ENCODE peak calls at places on chromosomes 13 and 19, in four cellular contexts. One of them, this sample, is unnamed.

GRCh38 chr19:40400521-40400920 is 10.5 kb upstream of the HIPK4 start:
- DNase-seq in GM23338: no peak
- DNase-seq in transverse colon: no peak
- DNase-seq in H1: no peak
- DNase-seq in this sample: no peak

GRCh38 chr13:43564941-43565340 is 221.8 kb downstream of the ENOX1 start:
- DNase-seq in H1: no peak
- DNase-seq in transverse colon: no peak
- DNase-seq in GM23338: no peak
- DNase-seq in this sample: no peak

GRCh38 chr19:18157465-18158063 is 4.6 kb downstream of the PIK3R2 start:
- DNase-seq in transverse colon: no peak
- DNase-seq in H1: no peak
- DNase-seq in GM23338: peak; percentile 75
- DNase-seq in this sample: no peak

GRCh38 chr19:7196721-7197168 is 97.5 kb downstream of the INSR start:
- DNase-seq in GM23338: no peak
- DNase-seq in H1: no peak
- DNase-seq in transverse colon: no peak
- DNase-seq in this sample: peak; percentile 86

GRCh38 chr13:32783067-32783466 is 196.8 kb downstream of the PDS5B start:
- DNase-seq in GM23338: no peak
- DNase-seq in H1: no peak
- DNase-seq in transverse colon: no peak
- DNase-seq in this sample: no peak

GRCh38 chr13:31794452-31794851 is 55.1 kb downstream of the RXFP2 start:
- DNase-seq in H1: no peak
- DNase-seq in GM23338: no peak
- DNase-seq in transverse colon: no peak
- DNase-seq in this sample: peak; percentile 82

GRCh38 chr13:35675651-35676050 is 199.2 kb upstream of the MAB21L1 start:
- DNase-seq in H1: no peak
- DNase-seq in transverse colon: no peak
- DNase-seq in GM23338: no peak
- DNase-seq in this sample: no peak

GRCh38 chr19:10975374-10976036 is 14.7 kb downstream of the SMARCA4 start:
- DNase-seq in GM23338: no peak
- DNase-seq in H1: no peak
- DNase-seq in transverse colon: no peak
- DNase-seq in this sample: no peak

GRCh38 chr13:106602178-106602577 is 34.2 kb upstream of the ARGLU1 start:
- DNase-seq in transverse colon: peak; percentile 19
- DNase-seq in H1: no peak
- DNase-seq in GM23338: no peak
- DNase-seq in this sample: no peak

GRCh38 chr19:15995536-15995935 is 46.7 kb downstream of the OR10H4 start:
- DNase-seq in H1: no peak
- DNase-seq in GM23338: no peak
- DNase-seq in transverse colon: no peak
- DNase-seq in this sample: no peak

GRCh38 chr13:20911037-20911436 is 8.5 kb upstream of the XPO4 start:
- DNase-seq in GM23338: no peak
- DNase-seq in H1: no peak
- DNase-seq in transverse colon: no peak
- DNase-seq in this sample: no peak

GRCh38 chr19:30666301-30666803 is 294.2 kb downstream of the ZNF536 start:
- DNase-seq in H1: no peak
- DNase-seq in GM23338: peak; percentile 82
- DNase-seq in transverse colon: peak; percentile 46
- DNase-seq in this sample: no peak

GRCh38 chr19:31154021-31154420 is 195.2 kb downstream of the TSHZ3 start:
- DNase-seq in GM23338: no peak
- DNase-seq in transverse colon: no peak
- DNase-seq in H1: no peak
- DNase-seq in this sample: no peak

GRCh38 chr19:30135358-30135757 is 193.3 kb downstream of the URI1 start:
- DNase-seq in H1: no peak
- DNase-seq in transverse colon: no peak
- DNase-seq in GM23338: no peak
- DNase-seq in this sample: no peak

GRCh38 chr13:40589285-40590109 is 76.9 kb downstream of the FOXO1 start:
- DNase-seq in transverse colon: peak; percentile 48
- DNase-seq in GM23338: no peak
- DNase-seq in H1: no peak
- DNase-seq in this sample: no peak

GRCh38 chr13:49679244-49679643 is 12.0 kb downstream of the EBPL start:
- DNase-seq in GM23338: no peak
- DNase-seq in transverse colon: no peak
- DNase-seq in H1: no peak
- DNase-seq in this sample: no peak

GRCh38 chr13:46675016-46675415 is 121.9 kb downstream of the ESD start:
- DNase-seq in GM23338: no peak
- DNase-seq in transverse colon: no peak
- DNase-seq in H1: no peak
- DNase-seq in this sample: no peak

GRCh38 chr13:99087954-99088491 is 110.2 kb upstream of the DOCK9 start:
- DNase-seq in GM23338: peak; percentile 50
- DNase-seq in transverse colon: peak; percentile 19
- DNase-seq in H1: no peak
- DNase-seq in this sample: no peak

GRCh38 chr19:45820413-45821102 is 5.5 kb upstream of the RSPH6A start:
- DNase-seq in transverse colon: no peak
- DNase-seq in GM23338: no peak
- DNase-seq in H1: no peak
- DNase-seq in this sample: no peak

GRCh38 chr19:23101241-23101640 is 15.6 kb upstream of the ZNF730 start:
- DNase-seq in GM23338: no peak
- DNase-seq in H1: no peak
- DNase-seq in transverse colon: no peak
- DNase-seq in this sample: no peak

GRCh38 chr13:51849145-51850101 is 4.4 kb upstream of the TMEM272 start:
- DNase-seq in H1: peak; percentile 67
- DNase-seq in transverse colon: no peak
- DNase-seq in GM23338: peak; percentile 94
- DNase-seq in this sample: no peak

GRCh38 chr19:55098716-55099556 is 18.5 kb downstream of the PPP1R12C start:
- DNase-seq in GM23338: no peak
- DNase-seq in transverse colon: no peak
- DNase-seq in H1: no peak
- DNase-seq in this sample: no peak

GRCh38 chr19:17481986-17482385 is 11.7 kb downstream of the SLC27A1 start:
- DNase-seq in transverse colon: no peak
- DNase-seq in GM23338: no peak
- DNase-seq in H1: no peak
- DNase-seq in this sample: no peak

GRCh38 chr13:89755729-89756492 is 1591.6 kb upstream of the MIR17HG start:
- DNase-seq in transverse colon: no peak
- DNase-seq in H1: no peak
- DNase-seq in GM23338: peak; percentile 22
- DNase-seq in this sample: no peak

GRCh38 chr13:99507054-99507453 is 5.8 kb downstream of the TM9SF2 start:
- DNase-seq in H1: no peak
- DNase-seq in transverse colon: no peak
- DNase-seq in GM23338: no peak
- DNase-seq in this sample: no peak

GRCh38 chr13:41700790-41701310 is 243.5 kb downstream of the RGCC start:
- DNase-seq in GM23338: no peak
- DNase-seq in H1: no peak
- DNase-seq in transverse colon: no peak
- DNase-seq in this sample: no peak

GRCh38 chr19:18197306-18197705 is 4.3 kb downstream of the MPV17L2 start:
- DNase-seq in transverse colon: no peak
- DNase-seq in GM23338: no peak
- DNase-seq in H1: no peak
- DNase-seq in this sample: no peak

GRCh38 chr13:100671389-100672182 is 3.0 kb downstream of the TMTC4 start:
- DNase-seq in H1: no peak
- DNase-seq in GM23338: no peak
- DNase-seq in transverse colon: no peak
- DNase-seq in this sample: no peak

GRCh38 chr19:6464070-6464873 is at the start of gene CRB3:
- DNase-seq in GM23338: peak; percentile 99
- DNase-seq in H1: peak; percentile 80
- DNase-seq in transverse colon: peak; percentile 97
- DNase-seq in this sample: peak; percentile 90

GRCh38 chr13:29567411-29567810 is 28.1 kb downstream of the SLC7A1 start:
- DNase-seq in transverse colon: no peak
- DNase-seq in H1: no peak
- DNase-seq in GM23338: no peak
- DNase-seq in this sample: no peak
- TF ChIP-seq POLR2AphosphoS5 in transverse colon: no peak
- TF ChIP-seq POLR2AphosphoS5 in H1: no peak
- TF ChIP-seq POLR2AphosphoS5 in GM23338: no peak
- TF ChIP-seq POLR2AphosphoS5 in this sample: no peak

GRCh38 chr13:25965596-25965995 is 86.2 kb downstream of the SHISA2 start:
- DNase-seq in H1: no peak
- DNase-seq in transverse colon: no peak
- DNase-seq in GM23338: no peak
- DNase-seq in this sample: no peak

GRCh38 chr13:25967144-25967543 is 84.7 kb downstream of the SHISA2 start:
- DNase-seq in transverse colon: no peak
- DNase-seq in GM23338: no peak
- DNase-seq in H1: no peak
- DNase-seq in this sample: no peak

GRCh38 chr13:25966086-25966485 is 85.7 kb downstream of the SHISA2 start:
- DNase-seq in GM23338: no peak
- DNase-seq in transverse colon: no peak
- DNase-seq in H1: no peak
- DNase-seq in this sample: no peak

GRCh38 chr13:25961294-25961693 is 90.5 kb downstream of the SHISA2 start:
- DNase-seq in transverse colon: no peak
- DNase-seq in GM23338: no peak
- DNase-seq in H1: no peak
- DNase-seq in this sample: no peak

DNA sequence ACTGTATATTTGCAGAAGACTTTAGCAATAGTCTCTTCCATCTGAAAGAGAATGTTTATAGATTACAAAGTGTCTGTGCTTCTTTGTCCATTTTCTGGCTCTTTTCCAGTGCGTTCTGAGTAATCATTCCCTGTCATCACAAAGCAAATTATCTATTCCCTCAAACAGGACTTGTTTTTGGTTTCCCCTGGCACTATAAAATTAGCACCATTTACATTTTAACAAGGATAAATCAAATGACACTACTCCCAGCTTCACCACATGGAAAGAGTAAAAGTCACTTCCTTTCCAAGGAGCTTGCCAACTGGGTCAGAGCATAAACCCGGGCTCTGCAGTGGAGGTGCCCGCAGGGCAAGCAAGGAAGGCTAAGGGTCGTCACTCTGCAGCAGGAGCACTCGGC is 88.1 kb downstream of the SHISA2 start:
- DNase-seq in transverse colon: no peak
- DNase-seq in H1: no peak
- DNase-seq in GM23338: no peak
- DNase-seq in this sample: no peak
- TF ChIP-seq POLR2AphosphoS5 in transverse colon: no peak
- TF ChIP-seq POLR2AphosphoS5 in H1: no peak
- TF ChIP-seq POLR2AphosphoS5 in GM23338: no peak
- TF ChIP-seq POLR2AphosphoS5 in this sample: no peak

DNA sequence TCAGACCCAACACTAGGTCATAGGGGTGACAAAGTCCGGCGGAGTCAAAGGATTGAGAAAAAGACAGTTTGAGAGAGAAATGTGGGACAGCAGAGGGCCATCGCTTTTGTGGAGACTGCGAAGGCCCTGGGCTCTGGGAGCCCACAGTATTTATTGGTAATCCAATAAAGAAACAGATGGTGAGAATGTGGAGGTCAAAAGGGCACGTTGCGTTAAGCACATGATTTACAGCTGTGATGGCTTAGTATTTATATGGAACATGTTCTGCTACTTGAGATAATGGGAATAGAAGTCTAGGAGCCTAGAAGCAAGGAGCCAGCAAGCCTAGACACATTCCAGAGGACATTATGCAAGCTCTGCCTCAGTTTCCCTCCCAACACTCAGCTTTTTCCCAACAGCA is 2521.1 kb downstream of the PCDH9 start:
- DNase-seq in H1: no peak
- DNase-seq in GM23338: no peak
- DNase-seq in transverse colon: no peak
- DNase-seq in this sample: no peak
- TF ChIP-seq POLR2AphosphoS5 in H1: no peak
- TF ChIP-seq POLR2AphosphoS5 in GM23338: no peak
- TF ChIP-seq POLR2AphosphoS5 in transverse colon: no peak
- TF ChIP-seq POLR2AphosphoS5 in this sample: no peak

DNA sequence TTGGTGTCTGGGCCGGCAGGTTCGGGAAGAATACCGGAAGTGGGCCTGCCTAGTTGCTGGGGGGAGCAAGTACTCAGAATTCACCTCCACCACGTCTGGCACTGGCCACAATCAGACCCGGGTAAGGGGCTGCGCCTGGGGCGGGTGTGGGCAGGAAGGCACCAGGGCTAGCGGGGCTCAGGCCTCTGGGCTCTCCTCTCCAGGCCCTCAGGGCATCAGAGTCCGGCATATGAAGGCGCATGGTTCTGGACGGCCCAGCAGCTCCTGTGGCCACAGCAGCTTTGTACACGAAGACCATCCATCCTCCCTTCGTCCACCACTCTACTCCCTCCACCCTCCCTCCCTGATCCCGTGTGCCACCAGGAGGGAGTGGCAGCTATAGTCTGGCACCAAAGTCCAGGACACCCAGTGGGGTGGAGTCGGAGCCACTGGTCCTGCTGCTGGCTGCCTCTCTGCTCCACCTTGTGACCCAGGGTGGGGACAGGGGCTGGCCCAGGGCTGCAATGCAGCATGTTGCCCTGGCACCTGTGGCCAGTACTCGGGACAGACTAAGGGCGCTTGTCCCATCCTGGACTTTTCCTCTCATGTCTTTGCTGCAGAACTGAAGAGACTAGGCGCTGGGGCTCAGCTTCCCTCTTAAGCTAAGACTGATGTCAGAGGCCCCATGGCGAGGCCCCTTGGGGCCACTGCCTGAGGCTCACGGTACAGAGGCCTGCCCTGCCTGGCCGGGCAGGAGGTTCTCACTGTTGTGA is 11.1 kb downstream of the DDX39A start:
- DNase-seq in transverse colon: peak; percentile 87
- DNase-seq in H1: no peak
- DNase-seq in GM23338: no peak
- DNase-seq in this sample: no peak
- TF ChIP-seq POLR2AphosphoS5 in transverse colon: no peak
- TF ChIP-seq POLR2AphosphoS5 in H1: peak; percentile 54
- TF ChIP-seq POLR2AphosphoS5 in GM23338: no peak
- TF ChIP-seq POLR2AphosphoS5 in this sample: no peak